ENCODE peak calls at places on chromosome 13, in ten cellular contexts. One of them, this sample, is unnamed.

GRCh38 chr13:99383511-99383921 is 76.3 kb upstream of the GPR183 start:
- DNase-seq in stomach: no peak
- DNase-seq in SK-N-SH: no peak
- DNase-seq in transverse colon: no peak
- DNase-seq in A549: no peak
- DNase-seq in suprapubic skin: no peak
- DNase-seq in ovary: no peak
- DNase-seq in esophagus muscularis mucosa: no peak
- DNase-seq in upper lobe of left lung: no peak
- DNase-seq in K562: no peak
- DNase-seq in this sample: no peak

GRCh38 chr13:33611016-33611805 is 206.7 kb upstream of the RFC3 start:
- DNase-seq in stomach: peak
- DNase-seq in SK-N-SH: no peak
- DNase-seq in transverse colon: peak
- DNase-seq in A549: no peak
- DNase-seq in suprapubic skin: no peak
- DNase-seq in ovary: peak
- DNase-seq in esophagus muscularis mucosa: peak
- DNase-seq in upper lobe of left lung: no peak
- DNase-seq in K562: no peak
- DNase-seq in this sample: peak

GRCh38 chr13:84933797-84934196 is 865.4 kb downstream of the SLITRK6 start:
- DNase-seq in stomach: no peak
- DNase-seq in SK-N-SH: no peak
- DNase-seq in transverse colon: no peak
- DNase-seq in A549: no peak
- DNase-seq in suprapubic skin: no peak
- DNase-seq in ovary: no peak
- DNase-seq in esophagus muscularis mucosa: no peak
- DNase-seq in upper lobe of left lung: no peak
- DNase-seq in K562: no peak
- DNase-seq in this sample: no peak

GRCh38 chr13:106373989-106374572 is 161.4 kb downstream of the EFNB2 start:
- DNase-seq in stomach: no peak
- DNase-seq in SK-N-SH: no peak
- DNase-seq in transverse colon: no peak
- DNase-seq in A549: no peak
- DNase-seq in suprapubic skin: no peak
- DNase-seq in ovary: no peak
- DNase-seq in esophagus muscularis mucosa: no peak
- DNase-seq in upper lobe of left lung: no peak
- DNase-seq in K562: no peak
- DNase-seq in this sample: no peak

GRCh38 chr13:114101325-114101821 is 31.1 kb downstream of the RASA3 start:
- DNase-seq in stomach: no peak
- DNase-seq in SK-N-SH: peak
- DNase-seq in transverse colon: peak
- DNase-seq in A549: no peak
- DNase-seq in suprapubic skin: peak
- DNase-seq in ovary: peak
- DNase-seq in esophagus muscularis mucosa: no peak
- DNase-seq in upper lobe of left lung: peak
- DNase-seq in K562: no peak
- DNase-seq in this sample: peak

GRCh38 chr13:112103260-112103843 is 36.4 kb downstream of the SOX1 start:
- DNase-seq in stomach: no peak
- DNase-seq in SK-N-SH: no peak
- DNase-seq in transverse colon: no peak
- DNase-seq in A549: no peak
- DNase-seq in suprapubic skin: no peak
- DNase-seq in ovary: no peak
- DNase-seq in esophagus muscularis mucosa: peak
- DNase-seq in upper lobe of left lung: peak
- DNase-seq in K562: no peak
- DNase-seq in this sample: no peak

GRCh38 chr13:84439108-84439507 is 556.8 kb upstream of the SLITRK1 start:
- DNase-seq in stomach: no peak
- DNase-seq in SK-N-SH: no peak
- DNase-seq in transverse colon: no peak
- DNase-seq in A549: no peak
- DNase-seq in suprapubic skin: no peak
- DNase-seq in ovary: no peak
- DNase-seq in esophagus muscularis mucosa: no peak
- DNase-seq in upper lobe of left lung: no peak
- DNase-seq in K562: no peak
- DNase-seq in this sample: no peak

GRCh38 chr13:73914119-73914518 is 220.1 kb downstream of the KLF12 start:
- DNase-seq in stomach: no peak
- DNase-seq in SK-N-SH: no peak
- DNase-seq in transverse colon: no peak
- DNase-seq in A549: no peak
- DNase-seq in suprapubic skin: no peak
- DNase-seq in ovary: no peak
- DNase-seq in esophagus muscularis mucosa: no peak
- DNase-seq in upper lobe of left lung: no peak
- DNase-seq in K562: no peak
- DNase-seq in this sample: no peak

GRCh38 chr13:103371271-103371670 is 305.1 kb upstream of the SLC10A2 start:
- DNase-seq in stomach: no peak
- DNase-seq in SK-N-SH: no peak
- DNase-seq in transverse colon: no peak
- DNase-seq in A549: no peak
- DNase-seq in suprapubic skin: no peak
- DNase-seq in ovary: no peak
- DNase-seq in esophagus muscularis mucosa: no peak
- DNase-seq in upper lobe of left lung: no peak
- DNase-seq in K562: no peak
- DNase-seq in this sample: no peak

GRCh38 chr13:44128522-44128921 is 245.1 kb upstream of the SERP2 start:
- DNase-seq in stomach: no peak
- DNase-seq in SK-N-SH: no peak
- DNase-seq in transverse colon: no peak
- DNase-seq in A549: no peak
- DNase-seq in suprapubic skin: no peak
- DNase-seq in ovary: no peak
- DNase-seq in esophagus muscularis mucosa: no peak
- DNase-seq in upper lobe of left lung: no peak
- DNase-seq in K562: no peak
- DNase-seq in this sample: no peak

GRCh38 chr13:29509999-29510586 is 85.4 kb downstream of the SLC7A1 start:
- DNase-seq in stomach: no peak
- DNase-seq in SK-N-SH: no peak
- DNase-seq in transverse colon: no peak
- DNase-seq in A549: no peak
- DNase-seq in suprapubic skin: no peak
- DNase-seq in ovary: no peak
- DNase-seq in esophagus muscularis mucosa: no peak
- DNase-seq in upper lobe of left lung: no peak
- DNase-seq in K562: no peak
- DNase-seq in this sample: no peak

DNA sequence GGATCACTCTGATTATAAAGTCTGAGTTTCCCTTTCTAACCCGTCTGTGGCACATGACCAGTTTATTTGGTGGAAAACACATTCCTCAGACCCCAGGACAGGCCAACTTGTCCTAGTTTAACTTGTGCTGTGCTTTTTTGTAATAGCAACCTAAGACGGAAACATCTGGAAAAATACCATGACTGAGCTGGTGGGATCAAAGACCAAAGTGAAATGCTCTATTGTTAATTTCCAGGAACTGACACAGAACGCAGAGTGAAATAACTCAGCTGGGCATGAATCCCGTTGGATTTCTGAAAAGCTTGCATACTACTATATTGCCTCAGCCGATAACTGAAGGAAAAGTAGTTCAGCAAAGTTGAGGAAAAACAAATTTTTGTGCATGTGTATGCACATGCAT is 188.0 kb downstream of the LHFPL6 start:
- DNase-seq in stomach: no peak
- DNase-seq in SK-N-SH: no peak
- DNase-seq in transverse colon: no peak
- DNase-seq in A549: no peak
- DNase-seq in suprapubic skin: no peak
- DNase-seq in ovary: no peak
- DNase-seq in esophagus muscularis mucosa: no peak
- DNase-seq in upper lobe of left lung: no peak
- DNase-seq in K562: no peak
- DNase-seq in this sample: no peak
- TF ChIP-seq EP300 in stomach: peak
- TF ChIP-seq EP300 in SK-N-SH: no peak
- TF ChIP-seq EP300 in transverse colon: peak
- TF ChIP-seq EP300 in A549: no peak
- TF ChIP-seq EP300 in suprapubic skin: no peak
- TF ChIP-seq EP300 in ovary: peak
- TF ChIP-seq EP300 in esophagus muscularis mucosa: no peak
- TF ChIP-seq EP300 in upper lobe of left lung: no peak
- TF ChIP-seq EP300 in K562: no peak
- TF ChIP-seq EP300 in this sample: peak

GRCh38 chr13:110646442-110647364 is 31.4 kb downstream of the NAXD start:
- DNase-seq in stomach: no peak
- DNase-seq in SK-N-SH: no peak
- DNase-seq in transverse colon: no peak
- DNase-seq in A549: no peak
- DNase-seq in suprapubic skin: peak
- DNase-seq in ovary: no peak
- DNase-seq in esophagus muscularis mucosa: no peak
- DNase-seq in upper lobe of left lung: peak
- DNase-seq in K562: no peak
- DNase-seq in this sample: no peak

GRCh38 chr13:110643768-110644421 is 28.6 kb downstream of the NAXD start:
- DNase-seq in stomach: peak
- DNase-seq in SK-N-SH: no peak
- DNase-seq in transverse colon: no peak
- DNase-seq in A549: no peak
- DNase-seq in suprapubic skin: peak
- DNase-seq in ovary: no peak
- DNase-seq in esophagus muscularis mucosa: no peak
- DNase-seq in upper lobe of left lung: no peak
- DNase-seq in K562: no peak
- DNase-seq in this sample: no peak

GRCh38 chr13:110643324-110643723 is 28.0 kb downstream of the NAXD start:
- DNase-seq in stomach: peak
- DNase-seq in SK-N-SH: no peak
- DNase-seq in transverse colon: no peak
- DNase-seq in A549: no peak
- DNase-seq in suprapubic skin: peak
- DNase-seq in ovary: no peak
- DNase-seq in esophagus muscularis mucosa: no peak
- DNase-seq in upper lobe of left lung: no peak
- DNase-seq in K562: no peak
- DNase-seq in this sample: no peak

GRCh38 chr13:110645750-110646149 is 30.4 kb downstream of the NAXD start:
- DNase-seq in stomach: no peak
- DNase-seq in SK-N-SH: no peak
- DNase-seq in transverse colon: no peak
- DNase-seq in A549: no peak
- DNase-seq in suprapubic skin: peak
- DNase-seq in ovary: no peak
- DNase-seq in esophagus muscularis mucosa: no peak
- DNase-seq in upper lobe of left lung: peak
- DNase-seq in K562: no peak
- DNase-seq in this sample: no peak

DNA sequence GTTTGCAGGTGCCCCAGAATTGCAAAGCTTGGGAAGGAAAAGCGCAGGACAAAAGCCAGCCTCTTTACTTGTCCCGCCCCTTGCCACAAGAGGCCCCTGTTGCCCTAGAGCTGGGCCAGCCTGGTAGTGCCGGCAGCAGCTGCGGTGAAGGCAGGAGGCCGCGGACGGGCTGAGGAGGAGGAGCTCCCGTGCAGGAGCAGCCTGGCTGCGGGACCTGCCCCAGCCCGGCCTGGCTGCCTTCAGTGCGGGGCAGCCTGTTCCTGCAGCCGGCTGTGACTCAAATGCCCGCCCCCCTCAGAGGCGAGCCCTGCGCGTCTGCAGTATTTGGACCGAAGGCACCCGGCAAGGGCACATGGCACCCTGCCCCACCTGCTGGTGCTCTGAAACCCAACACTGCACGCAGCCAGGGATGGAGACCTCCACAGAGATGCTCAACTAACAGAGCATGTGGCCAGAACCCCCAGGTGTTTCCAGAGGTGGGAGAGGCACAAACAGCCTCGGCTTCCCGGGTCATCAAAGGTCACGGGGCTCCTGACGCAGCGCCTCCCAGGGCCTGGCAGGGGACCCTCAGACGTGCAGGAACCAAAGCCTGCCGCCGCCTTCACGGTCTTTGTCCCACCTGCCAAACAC is 29.7 kb downstream of the NAXD start:
- DNase-seq in stomach: peak
- DNase-seq in SK-N-SH: peak
- DNase-seq in transverse colon: peak
- DNase-seq in A549: no peak
- DNase-seq in suprapubic skin: peak
- DNase-seq in ovary: peak
- DNase-seq in esophagus muscularis mucosa: no peak
- DNase-seq in upper lobe of left lung: peak
- DNase-seq in K562: no peak
- DNase-seq in this sample: no peak
- TF ChIP-seq EP300 in stomach: no peak
- TF ChIP-seq EP300 in SK-N-SH: no peak
- TF ChIP-seq EP300 in transverse colon: no peak
- TF ChIP-seq EP300 in A549: no peak
- TF ChIP-seq EP300 in suprapubic skin: no peak
- TF ChIP-seq EP300 in ovary: no peak
- TF ChIP-seq EP300 in esophagus muscularis mucosa: no peak
- TF ChIP-seq EP300 in upper lobe of left lung: no peak
- TF ChIP-seq EP300 in K562: no peak
- TF ChIP-seq EP300 in this sample: no peak

DNA sequence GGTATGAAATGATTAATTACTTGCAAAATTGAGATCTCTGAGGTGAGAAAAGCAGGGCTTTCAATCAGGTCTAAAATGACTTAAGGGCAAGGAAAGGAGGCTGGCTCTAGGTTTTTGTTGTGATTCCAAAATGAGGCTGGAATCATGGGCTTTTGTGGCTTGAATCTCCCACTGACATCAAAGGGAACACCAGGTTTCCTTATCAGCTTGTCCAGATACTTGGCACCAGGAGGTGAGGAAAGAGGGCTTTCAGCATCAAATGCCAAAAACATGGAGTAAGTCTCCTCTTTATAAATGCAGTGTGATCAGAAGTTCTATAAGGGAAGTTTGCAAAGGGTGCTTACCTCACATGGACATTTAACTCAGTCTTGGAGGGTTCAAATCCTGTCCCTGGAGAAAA is 402.3 kb downstream of the NDFIP2 start:
- DNase-seq in stomach: no peak
- DNase-seq in SK-N-SH: no peak
- DNase-seq in transverse colon: no peak
- DNase-seq in A549: no peak
- DNase-seq in suprapubic skin: no peak
- DNase-seq in ovary: no peak
- DNase-seq in esophagus muscularis mucosa: no peak
- DNase-seq in upper lobe of left lung: no peak
- DNase-seq in K562: no peak
- DNase-seq in this sample: no peak
- TF ChIP-seq EP300 in stomach: no peak
- TF ChIP-seq EP300 in SK-N-SH: no peak
- TF ChIP-seq EP300 in transverse colon: no peak
- TF ChIP-seq EP300 in A549: no peak
- TF ChIP-seq EP300 in suprapubic skin: no peak
- TF ChIP-seq EP300 in ovary: no peak
- TF ChIP-seq EP300 in esophagus muscularis mucosa: no peak
- TF ChIP-seq EP300 in upper lobe of left lung: no peak
- TF ChIP-seq EP300 in K562: no peak
- TF ChIP-seq EP300 in this sample: no peak

GRCh38 chr13:30791354-30791921 is 56.1 kb downstream of the ALOX5AP start:
- DNase-seq in stomach: no peak
- DNase-seq in SK-N-SH: peak
- DNase-seq in transverse colon: no peak
- DNase-seq in A549: no peak
- DNase-seq in suprapubic skin: no peak
- DNase-seq in ovary: no peak
- DNase-seq in esophagus muscularis mucosa: no peak
- DNase-seq in upper lobe of left lung: peak
- DNase-seq in K562: no peak
- DNase-seq in this sample: peak
- TF ChIP-seq EP300 in stomach: no peak
- TF ChIP-seq EP300 in SK-N-SH: peak
- TF ChIP-seq EP300 in transverse colon: no peak
- TF ChIP-seq EP300 in A549: no peak
- TF ChIP-seq EP300 in suprapubic skin: no peak
- TF ChIP-seq EP300 in ovary: no peak
- TF ChIP-seq EP300 in esophagus muscularis mucosa: no peak
- TF ChIP-seq EP300 in upper lobe of left lung: no peak
- TF ChIP-seq EP300 in K562: no peak
- TF ChIP-seq EP300 in this sample: peak

This sample was measured in tibial nerve.